ENCODE peak calls at places on chromosomes 13 and 19, in ten cellular contexts. One of them, this sample, is unnamed. For H3K4me1 and H3K36me3, the result is how much of the 10 kb centered on the place peaks cover.

GRCh38 chr19:40472516-40472915 is 5.7 kb downstream of the SPTBN4 start:
- DNase-seq in sigmoid colon: no peak
- DNase-seq in esophagus muscularis mucosa: no peak
- DNase-seq in K562: no peak
- DNase-seq in tibial nerve: no peak
- DNase-seq in H1: no peak
- DNase-seq in ovary: no peak
- DNase-seq in upper lobe of left lung: peak
- DNase-seq in transverse colon: no peak
- DNase-seq in HepG2: no peak
- DNase-seq in this sample: no peak

GRCh38 chr13:30739646-30740642 is 4.6 kb downstream of the ALOX5AP start:
- DNase-seq in HepG2: no peak
- DNase-seq in upper lobe of left lung: no peak
- DNase-seq in transverse colon: no peak
- DNase-seq in H1: no peak
- DNase-seq in esophagus muscularis mucosa: no peak
- DNase-seq in sigmoid colon: no peak
- DNase-seq in K562: peak
- DNase-seq in ovary: no peak
- DNase-seq in tibial nerve: no peak
- DNase-seq in this sample: peak

GRCh38 chr13:95704510-95704909 is 27.6 kb downstream of the DNAJC3 start:
- DNase-seq in ovary: no peak
- DNase-seq in sigmoid colon: no peak
- DNase-seq in HepG2: no peak
- DNase-seq in transverse colon: no peak
- DNase-seq in upper lobe of left lung: no peak
- DNase-seq in tibial nerve: no peak
- DNase-seq in esophagus muscularis mucosa: no peak
- DNase-seq in H1: no peak
- DNase-seq in K562: peak
- DNase-seq in this sample: no peak

GRCh38 chr13:59099182-59099950 is 1064.4 kb downstream of the DIAPH3 start:
- DNase-seq in H1: no peak
- DNase-seq in tibial nerve: no peak
- DNase-seq in ovary: no peak
- DNase-seq in K562: no peak
- DNase-seq in esophagus muscularis mucosa: no peak
- DNase-seq in upper lobe of left lung: no peak
- DNase-seq in sigmoid colon: no peak
- DNase-seq in HepG2: no peak
- DNase-seq in transverse colon: no peak
- DNase-seq in this sample: no peak

GRCh38 chr19:39645800-39646411 is 9.8 kb upstream of the LGALS16 start:
- DNase-seq in sigmoid colon: no peak
- DNase-seq in tibial nerve: no peak
- DNase-seq in HepG2: peak
- DNase-seq in upper lobe of left lung: no peak
- DNase-seq in K562: peak
- DNase-seq in transverse colon: no peak
- DNase-seq in ovary: no peak
- DNase-seq in esophagus muscularis mucosa: no peak
- DNase-seq in H1: no peak
- DNase-seq in this sample: no peak

GRCh38 chr13:30520571-30520970 is 54.8 kb upstream of the HMGB1 start:
- DNase-seq in HepG2: no peak
- DNase-seq in tibial nerve: no peak
- DNase-seq in sigmoid colon: no peak
- DNase-seq in H1: no peak
- DNase-seq in transverse colon: no peak
- DNase-seq in esophagus muscularis mucosa: no peak
- DNase-seq in upper lobe of left lung: no peak
- DNase-seq in K562: no peak
- DNase-seq in ovary: no peak
- DNase-seq in this sample: no peak

GRCh38 chr13:99743079-99743478 is 228.5 kb downstream of the ZIC5 start:
- DNase-seq in K562: no peak
- DNase-seq in H1: no peak
- DNase-seq in transverse colon: no peak
- DNase-seq in upper lobe of left lung: no peak
- DNase-seq in sigmoid colon: no peak
- DNase-seq in tibial nerve: no peak
- DNase-seq in esophagus muscularis mucosa: no peak
- DNase-seq in ovary: no peak
- DNase-seq in HepG2: no peak
- DNase-seq in this sample: no peak

GRCh38 chr13:99959127-99959529 is 12.4 kb downstream of the ZIC5 start:
- DNase-seq in sigmoid colon: no peak
- DNase-seq in HepG2: no peak
- DNase-seq in upper lobe of left lung: no peak
- DNase-seq in ovary: no peak
- DNase-seq in K562: no peak
- DNase-seq in H1: no peak
- DNase-seq in tibial nerve: no peak
- DNase-seq in transverse colon: no peak
- DNase-seq in esophagus muscularis mucosa: no peak
- DNase-seq in this sample: peak

GRCh38 chr13:36907266-36907665 is 12.8 kb downstream of the SMAD9 start:
- DNase-seq in transverse colon: no peak
- DNase-seq in H1: no peak
- DNase-seq in ovary: no peak
- DNase-seq in sigmoid colon: no peak
- DNase-seq in K562: no peak
- DNase-seq in tibial nerve: no peak
- DNase-seq in HepG2: no peak
- DNase-seq in upper lobe of left lung: no peak
- DNase-seq in esophagus muscularis mucosa: no peak
- DNase-seq in this sample: no peak

GRCh38 chr19:41694831-41695635 is 7.0 kb upstream of the CEACAM7 start:
- DNase-seq in K562: no peak
- DNase-seq in esophagus muscularis mucosa: no peak
- DNase-seq in transverse colon: peak
- DNase-seq in HepG2: no peak
- DNase-seq in sigmoid colon: no peak
- DNase-seq in tibial nerve: no peak
- DNase-seq in upper lobe of left lung: no peak
- DNase-seq in ovary: no peak
- DNase-seq in H1: no peak
- DNase-seq in this sample: no peak

GRCh38 chr19:17757125-17757524 is 5.8 kb downstream of the FCHO1 start:
- DNase-seq in H1: no peak
- DNase-seq in K562: no peak
- DNase-seq in HepG2: no peak
- DNase-seq in ovary: peak
- DNase-seq in transverse colon: peak
- DNase-seq in upper lobe of left lung: no peak
- DNase-seq in tibial nerve: no peak
- DNase-seq in sigmoid colon: peak
- DNase-seq in esophagus muscularis mucosa: no peak
- DNase-seq in this sample: peak

GRCh38 chr13:33744589-33745369 is 73.2 kb upstream of the RFC3 start:
- DNase-seq in K562: no peak
- DNase-seq in transverse colon: no peak
- DNase-seq in sigmoid colon: no peak
- DNase-seq in esophagus muscularis mucosa: no peak
- DNase-seq in tibial nerve: no peak
- DNase-seq in upper lobe of left lung: no peak
- DNase-seq in H1: no peak
- DNase-seq in ovary: peak
- DNase-seq in HepG2: no peak
- DNase-seq in this sample: no peak

GRCh38 chr13:66875264-66875663 is 354.9 kb downstream of the PCDH9 start:
- DNase-seq in sigmoid colon: no peak
- DNase-seq in transverse colon: no peak
- DNase-seq in upper lobe of left lung: no peak
- DNase-seq in H1: no peak
- DNase-seq in ovary: no peak
- DNase-seq in HepG2: no peak
- DNase-seq in K562: no peak
- DNase-seq in esophagus muscularis mucosa: no peak
- DNase-seq in tibial nerve: no peak
- DNase-seq in this sample: no peak

GRCh38 chr13:64459778-64460177 is 2770.4 kb downstream of the PCDH9 start:
- DNase-seq in ovary: no peak
- DNase-seq in esophagus muscularis mucosa: no peak
- DNase-seq in sigmoid colon: no peak
- DNase-seq in K562: no peak
- DNase-seq in H1: no peak
- DNase-seq in upper lobe of left lung: no peak
- DNase-seq in tibial nerve: no peak
- DNase-seq in transverse colon: no peak
- DNase-seq in HepG2: no peak
- DNase-seq in this sample: no peak

GRCh38 chr13:101570410-101570809 is 117.9 kb downstream of the ITGBL1 start:
- DNase-seq in upper lobe of left lung: no peak
- DNase-seq in H1: no peak
- DNase-seq in sigmoid colon: no peak
- DNase-seq in transverse colon: no peak
- DNase-seq in K562: no peak
- DNase-seq in ovary: no peak
- DNase-seq in HepG2: no peak
- DNase-seq in tibial nerve: no peak
- DNase-seq in esophagus muscularis mucosa: no peak
- DNase-seq in this sample: no peak

GRCh38 chr13:32642316-32642715 is 56.1 kb downstream of the PDS5B start:
- DNase-seq in tibial nerve: no peak
- DNase-seq in esophagus muscularis mucosa: no peak
- DNase-seq in transverse colon: no peak
- DNase-seq in ovary: no peak
- DNase-seq in H1: no peak
- DNase-seq in upper lobe of left lung: no peak
- DNase-seq in HepG2: no peak
- DNase-seq in sigmoid colon: no peak
- DNase-seq in K562: no peak
- DNase-seq in this sample: no peak

DNA sequence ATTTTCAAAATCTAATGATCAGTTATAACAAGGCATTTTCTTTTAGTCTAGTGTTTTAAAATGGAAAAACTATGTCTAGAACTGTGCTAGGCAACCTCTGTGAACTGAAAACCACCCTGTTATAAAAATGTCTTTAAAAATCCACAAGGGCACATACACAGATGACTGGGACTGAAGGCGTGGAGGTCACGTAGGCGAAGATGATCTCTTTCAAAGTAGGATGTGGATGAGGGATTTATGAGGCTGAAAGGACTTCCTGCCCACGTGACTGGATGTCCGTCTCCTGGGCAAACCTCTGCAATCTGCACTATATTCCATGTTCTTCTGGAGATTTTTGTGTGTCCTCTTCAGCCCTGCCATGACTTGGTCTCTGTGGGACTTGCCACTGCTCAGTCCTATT is 84.2 kb upstream of the ZNF536 start:
- DNase-seq in HepG2: no peak
- DNase-seq in transverse colon: no peak
- DNase-seq in tibial nerve: no peak
- DNase-seq in esophagus muscularis mucosa: no peak
- DNase-seq in sigmoid colon: no peak
- DNase-seq in K562: no peak
- DNase-seq in H1: no peak
- DNase-seq in upper lobe of left lung: no peak
- DNase-seq in ovary: no peak
- DNase-seq in this sample: no peak
- TF ChIP-seq EP300 in HepG2: no peak
- TF ChIP-seq EP300 in transverse colon: no peak
- TF ChIP-seq EP300 in tibial nerve: no peak
- TF ChIP-seq EP300 in esophagus muscularis mucosa: no peak
- TF ChIP-seq EP300 in sigmoid colon: no peak
- TF ChIP-seq EP300 in K562: no peak
- TF ChIP-seq EP300 in H1: no peak
- TF ChIP-seq EP300 in upper lobe of left lung: no peak
- TF ChIP-seq EP300 in ovary: no peak
- TF ChIP-seq EP300 in this sample: no peak

DNA sequence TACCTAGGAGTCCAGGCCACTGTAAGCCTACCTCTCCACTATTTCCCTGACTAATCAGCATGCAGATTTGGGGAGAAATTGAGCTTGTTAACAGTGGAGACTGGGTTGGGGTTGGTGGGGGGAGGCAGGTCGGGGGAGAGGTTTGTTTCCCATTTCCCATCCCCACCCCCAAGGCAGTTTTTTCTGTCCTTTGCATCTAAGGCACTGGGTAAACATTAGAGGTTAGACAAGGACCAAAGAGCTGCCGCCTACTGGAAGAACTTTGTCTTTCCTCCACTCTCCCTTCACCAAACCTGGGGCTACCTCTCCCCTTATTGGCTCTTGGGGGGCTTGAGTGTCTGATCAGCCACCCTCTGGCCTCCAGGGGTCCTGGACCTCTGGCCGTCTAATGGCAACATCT is 953 bp downstream of the KCNN4 start:
- DNase-seq in ovary: no peak
- DNase-seq in K562: peak
- DNase-seq in H1: no peak
- DNase-seq in upper lobe of left lung: no peak
- DNase-seq in sigmoid colon: no peak
- DNase-seq in transverse colon: no peak
- DNase-seq in esophagus muscularis mucosa: no peak
- DNase-seq in tibial nerve: no peak
- DNase-seq in HepG2: no peak
- DNase-seq in this sample: no peak
- H3K4me1 ChIP-seq in ovary: under half
- H3K4me1 ChIP-seq in K562: half or more
- H3K4me1 ChIP-seq in H1: under half
- H3K4me1 ChIP-seq in upper lobe of left lung: half or more
- H3K4me1 ChIP-seq in sigmoid colon: under half
- H3K4me1 ChIP-seq in transverse colon: half or more
- H3K4me1 ChIP-seq in esophagus muscularis mucosa: under half
- H3K4me1 ChIP-seq in tibial nerve: under half
- H3K4me1 ChIP-seq in HepG2: under half
- H3K4me1 ChIP-seq in this sample: under half

DNA sequence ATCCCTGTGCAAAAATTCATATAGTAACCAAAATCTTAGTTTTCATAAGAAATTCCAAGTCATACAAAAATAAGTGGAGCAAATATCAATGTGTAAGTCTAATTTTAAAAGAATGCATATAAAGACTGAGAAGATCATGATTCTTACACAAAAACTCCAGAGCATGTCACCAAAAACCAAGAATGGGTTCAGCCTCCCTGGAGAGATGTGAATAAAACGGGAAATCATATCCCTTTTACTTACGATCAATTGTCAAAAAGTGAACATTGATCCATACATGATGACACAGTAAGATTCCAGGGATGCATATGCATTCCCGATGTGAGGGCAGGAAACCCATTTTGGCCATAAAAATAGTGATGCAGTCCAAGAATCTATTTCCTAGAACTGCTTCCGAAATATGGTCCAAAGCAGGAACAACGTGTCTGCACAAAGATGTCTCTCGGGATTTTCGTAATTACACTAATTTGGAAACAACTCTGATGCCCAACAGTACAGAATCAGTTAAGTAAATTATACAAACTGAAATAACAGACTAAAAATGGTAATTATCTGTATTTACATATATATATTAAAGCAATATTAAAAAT is 123.6 kb downstream of the STK24 start:
- DNase-seq in esophagus muscularis mucosa: no peak
- DNase-seq in upper lobe of left lung: no peak
- DNase-seq in K562: no peak
- DNase-seq in ovary: no peak
- DNase-seq in HepG2: no peak
- DNase-seq in H1: no peak
- DNase-seq in tibial nerve: no peak
- DNase-seq in transverse colon: no peak
- DNase-seq in sigmoid colon: no peak
- DNase-seq in this sample: no peak
- H3K36me3 ChIP-seq in esophagus muscularis mucosa: under half
- H3K36me3 ChIP-seq in upper lobe of left lung: half or more
- H3K36me3 ChIP-seq in K562: under half
- H3K36me3 ChIP-seq in ovary: under half
- H3K36me3 ChIP-seq in HepG2: under half
- H3K36me3 ChIP-seq in H1: under half
- H3K36me3 ChIP-seq in tibial nerve: under half
- H3K36me3 ChIP-seq in transverse colon: under half
- H3K36me3 ChIP-seq in sigmoid colon: under half
- H3K36me3 ChIP-seq in this sample: under half

GRCh38 chr19:30490760-30491159 is 118.6 kb downstream of the ZNF536 start:
- DNase-seq in K562: no peak
- DNase-seq in esophagus muscularis mucosa: no peak
- DNase-seq in upper lobe of left lung: no peak
- DNase-seq in H1: no peak
- DNase-seq in HepG2: no peak
- DNase-seq in ovary: no peak
- DNase-seq in tibial nerve: no peak
- DNase-seq in transverse colon: no peak
- DNase-seq in sigmoid colon: no peak
- DNase-seq in this sample: no peak
- TF ChIP-seq EP300 in K562: no peak
- TF ChIP-seq EP300 in esophagus muscularis mucosa: no peak
- TF ChIP-seq EP300 in upper lobe of left lung: no peak
- TF ChIP-seq EP300 in H1: no peak
- TF ChIP-seq EP300 in HepG2: no peak
- TF ChIP-seq EP300 in ovary: no peak
- TF ChIP-seq EP300 in tibial nerve: no peak
- TF ChIP-seq EP300 in transverse colon: no peak
- TF ChIP-seq EP300 in sigmoid colon: no peak
- TF ChIP-seq EP300 in this sample: no peak